ENCODE peak calls at places on chromosomes 16 and 17, in eight cellular contexts. R is fibroblast of the aortic adventitia, G is fibroblast of mammary gland, P is RWPE1, X is progenitor cell of endocrine pancreas, D is coronary artery, Y is IMR-90, V is cardiac muscle cell. E is an unnamed sample.

GRCh38 chr16:49704586-49705155 is 151.2 kb downstream of the ZNF423 start:
- DNase-seq in Y (no peak), D (no peak), R (no peak), V (no peak), G (peak; percentile 8), P (no peak), X (no peak), E (no peak)

GRCh38 chr17:17855334-17855725 is 18.5 kb upstream of the SREBF1 start:
- DNase-seq in Y (no peak), G (no peak), D (no peak), R (no peak), P (no peak), X (no peak), V (no peak), E (no peak)

GRCh38 chr16:48517493-48517892 is 92.5 kb downstream of the N4BP1 start:
- DNase-seq in G (peak; percentile 28), X (no peak), P (no peak), D (no peak), R (no peak), V (no peak), Y (no peak), E (no peak)

GRCh38 chr17:50128441-50129302 is 1.3 kb downstream of the SAMD14 start:
- DNase-seq in X (no peak), G (no peak), R (no peak), D (no peak), Y (peak; percentile 18), V (peak; percentile 43), P (no peak), E (peak; percentile 38)

GRCh38 chr17:20156196-20157077 is 147.3 kb downstream of the SPECC1 start:
- DNase-seq in V (peak; percentile 51), G (peak; percentile 7), Y (peak; percentile 25), P (peak; percentile 84), D (no peak), R (peak; percentile 19), X (peak; percentile 42), E (peak; percentile 28)

GRCh38 chr16:77298638-77299360 is 99.6 kb downstream of the SYCE1L start:
- DNase-seq in V (peak; percentile 96), R (peak; percentile 98), D (no peak), X (no peak), Y (peak; percentile 88), P (peak; percentile 63), G (peak; percentile 95), E (peak; percentile 97)

GRCh38 chr17:81398170-81398854 is 3.1 kb downstream of the BAHCC1 start:
- DNase-seq in R (no peak), P (no peak), X (peak; percentile 40), Y (peak; percentile 49), G (peak; percentile 65), V (peak; percentile 73), D (no peak), E (peak; percentile 52)

GRCh38 chr16:88072571-88073001 is 121.4 kb downstream of the BANP start:
- DNase-seq in X (no peak), D (no peak), G (no peak), V (no peak), R (no peak), P (no peak), Y (no peak), E (no peak)

GRCh38 chr16:4322121-4323035 is 6.5 kb downstream of the GLIS2 start:
- DNase-seq in R (no peak), X (no peak), G (no peak), D (no peak), V (no peak), Y (no peak), P (no peak), E (no peak)

GRCh38 chr17:41171881-41172280 is 3.9 kb upstream of the KRTAP4-3 start:
- DNase-seq in V (no peak), R (peak; percentile 19), D (no peak), P (no peak), G (peak; percentile 71), X (no peak), Y (peak; percentile 23), E (no peak)

GRCh38 chr16:72172105-72173034 is at the start of gene PMFBP1:
- DNase-seq in V (peak; percentile 87), D (no peak), G (peak; percentile 87), Y (peak; percentile 59), X (no peak), R (peak; percentile 74), P (peak; percentile 70), E (peak; percentile 94)

GRCh38 chr17:53148058-53148457 is 674.7 kb upstream of the KIF2B start:
- DNase-seq in V (no peak), X (no peak), Y (no peak), P (no peak), G (no peak), D (no peak), R (no peak), E (no peak)

GRCh38 chr17:53150101-53150698 is 672.5 kb upstream of the KIF2B start:
- DNase-seq in Y (no peak), D (no peak), X (no peak), V (peak; percentile 25), R (no peak), P (peak; percentile 2), G (no peak), E (peak; percentile 3)
- TF ChIP-seq CTCF in Y (no peak), D (no peak), X (peak; percentile 56), V (peak; percentile 32), R (no peak), P (no peak), G (no peak), E (peak; percentile 6)

GRCh38 chr17:59046192-59046591 is 60.5 kb downstream of the TRIM37 start:
- DNase-seq in Y (peak; percentile 93), D (no peak), X (no peak), G (peak; percentile 66), V (peak; percentile 90), P (no peak), R (peak; percentile 63), E (peak; percentile 94)
- TF ChIP-seq CTCF in Y (no peak), D (no peak), X (no peak), G (no peak), V (no peak), P (no peak), R (no peak), E (no peak)

GRCh38 chr17:10314332-10314731 is 58.5 kb downstream of the MYH13 start:
- DNase-seq in V (no peak), D (no peak), R (no peak), G (no peak), Y (no peak), P (no peak), X (no peak), E (no peak)

GRCh38 chr17:10318540-10318939 is 54.3 kb downstream of the MYH13 start:
- DNase-seq in R (no peak), P (no peak), V (no peak), X (no peak), D (no peak), G (no peak), Y (no peak), E (no peak)

GRCh38 chr17:10313037-10313672 is 59.7 kb downstream of the MYH13 start:
- DNase-seq in G (no peak), X (no peak), V (no peak), P (no peak), Y (no peak), D (no peak), R (no peak), E (no peak)

GRCh38 chr17:10316986-10317834 is 55.6 kb downstream of the MYH13 start:
- DNase-seq in P (no peak), R (peak; percentile 54), D (no peak), Y (peak; percentile 41), X (peak; percentile 33), G (peak; percentile 85), V (peak; percentile 78), E (peak; percentile 53)
- TF ChIP-seq CTCF in P (no peak), R (peak; percentile 58), D (peak; percentile 29), Y (peak; percentile 60), X (peak; percentile 69), G (peak; percentile 82), V (peak; percentile 71), E (peak; percentile 54)

DNA sequence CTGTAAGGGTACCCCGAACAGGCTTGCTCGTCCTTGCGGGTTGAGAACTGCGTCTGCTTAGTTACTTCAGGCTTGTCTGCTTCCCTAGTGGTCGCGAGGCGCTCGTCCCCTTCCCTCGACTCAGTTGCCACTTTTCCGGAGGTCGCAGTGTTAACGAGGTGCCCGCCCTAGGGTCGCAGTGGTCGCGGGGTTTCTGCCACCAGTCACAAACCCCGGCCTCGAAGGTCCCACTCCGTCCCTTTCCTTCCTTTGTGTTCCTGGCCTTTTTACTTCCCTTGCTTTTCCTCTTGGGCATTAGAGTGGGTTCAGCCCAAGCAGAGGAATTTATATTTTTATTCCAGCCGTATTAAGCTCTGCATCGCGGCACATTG is 299 bp downstream of the NUP85 start:
- DNase-seq in D (no peak), R (no peak), Y (no peak), P (peak; percentile 18), V (no peak), G (no peak), X (no peak), E (no peak)
- TF ChIP-seq CTCF in D (no peak), R (no peak), Y (peak; percentile 5), P (no peak), V (no peak), G (no peak), X (peak; percentile 18), E (no peak)

GRCh38 chr17:32610943-32611342 is 124.2 kb downstream of the CDK5R1 start:
- DNase-seq in D (no peak), V (no peak), Y (no peak), X (no peak), R (no peak), G (no peak), P (no peak), E (no peak)

GRCh38 chr17:32604966-32605365 is 118.2 kb downstream of the CDK5R1 start:
- DNase-seq in G (no peak), V (no peak), P (no peak), X (no peak), R (no peak), Y (no peak), D (no peak), E (no peak)

GRCh38 chr17:32610027-32610650 is 123.3 kb downstream of the CDK5R1 start:
- DNase-seq in P (no peak), Y (no peak), G (no peak), R (no peak), X (no peak), D (no peak), V (no peak), E (no peak)

GRCh38 chr17:32608267-32608666 is 121.5 kb downstream of the CDK5R1 start:
- DNase-seq in D (no peak), X (no peak), V (no peak), R (no peak), G (no peak), P (no peak), Y (no peak), E (no peak)

DNA sequence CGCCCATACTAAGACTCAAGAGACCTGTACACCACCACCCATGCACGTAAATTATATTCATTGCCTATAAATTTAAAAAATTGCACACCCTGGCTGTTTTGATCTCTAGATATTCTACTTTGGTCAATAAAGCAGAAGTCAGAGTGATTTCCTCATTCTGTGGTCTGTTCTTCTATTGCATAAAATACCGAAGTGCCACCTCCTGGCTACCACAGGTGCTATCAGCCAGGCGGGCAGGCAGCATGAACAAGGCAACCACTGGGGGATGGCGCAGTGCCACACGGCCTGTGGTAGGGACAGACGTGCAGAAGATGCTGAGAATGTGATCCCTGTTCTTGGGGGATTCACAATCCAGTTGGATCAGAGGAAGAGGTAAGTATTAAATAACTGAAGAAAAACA is 122.3 kb downstream of the CDK5R1 start:
- DNase-seq in D (no peak), X (no peak), R (no peak), G (peak; percentile 10), Y (no peak), P (peak; percentile 45), V (no peak), E (peak; percentile 7)
- TF ChIP-seq CTCF in D (no peak), X (no peak), R (peak; percentile 1), G (peak; percentile 4), Y (no peak), P (peak; percentile 43), V (no peak), E (peak; percentile 3)

GRCh38 chr16:2223375-2224182 is at the start of gene E4F1:
- DNase-seq in P (peak; percentile 98), D (peak; percentile 100), X (peak; percentile 98), Y (peak; percentile 99), V (peak; percentile 100), G (peak; percentile 99), R (peak; percentile 99), E (peak; percentile 100)
- TF ChIP-seq CTCF in P (peak; percentile 24), D (no peak), X (peak; percentile 7), Y (no peak), V (no peak), G (no peak), R (no peak), E (no peak)

E was measured in fibroblast of pulmonary artery.